ENCODE peak calls at places on chromosomes 12 and 14, in six cellular contexts. One of them, this sample, is unnamed.

GRCh38 chr12:112350593-112351592 is 31.3 kb downstream of the HECTD4 start:
- DNase-seq in astrocyte: peak; percentile 34
- DNase-seq in aorta: no peak
- DNase-seq in PC-3: no peak
- DNase-seq in heart right ventricle: no peak
- DNase-seq in IMR-90: no peak
- DNase-seq in this sample: no peak

GRCh38 chr12:101552277-101552676 is 42.5 kb upstream of the MYBPC1 start:
- DNase-seq in astrocyte: no peak
- DNase-seq in IMR-90: peak; percentile 65
- DNase-seq in PC-3: peak; percentile 20
- DNase-seq in aorta: no peak
- DNase-seq in heart right ventricle: no peak
- DNase-seq in this sample: no peak

GRCh38 chr14:53979141-53979673 is 22.6 kb upstream of the BMP4 start:
- DNase-seq in IMR-90: no peak
- DNase-seq in PC-3: no peak
- DNase-seq in astrocyte: peak; percentile 84
- DNase-seq in heart right ventricle: no peak
- DNase-seq in aorta: no peak
- DNase-seq in this sample: no peak

GRCh38 chr12:131862600-131862993 is 31.8 kb upstream of the ULK1 start:
- DNase-seq in PC-3: no peak
- DNase-seq in astrocyte: no peak
- DNase-seq in IMR-90: no peak
- DNase-seq in heart right ventricle: no peak
- DNase-seq in aorta: peak; percentile 28
- DNase-seq in this sample: no peak

GRCh38 chr14:56322531-56322930 is 204.3 kb downstream of the PELI2 start:
- DNase-seq in aorta: no peak
- DNase-seq in astrocyte: no peak
- DNase-seq in PC-3: no peak
- DNase-seq in heart right ventricle: no peak
- DNase-seq in IMR-90: peak; percentile 17
- DNase-seq in this sample: no peak

GRCh38 chr12:114689075-114689994 is 5.4 kb upstream of the TBX3 start:
- DNase-seq in heart right ventricle: no peak
- DNase-seq in IMR-90: no peak
- DNase-seq in astrocyte: no peak
- DNase-seq in aorta: no peak
- DNase-seq in PC-3: no peak
- DNase-seq in this sample: no peak

GRCh38 chr12:121495746-121496145 is 85.1 kb downstream of the KDM2B start:
- DNase-seq in aorta: no peak
- DNase-seq in astrocyte: no peak
- DNase-seq in PC-3: no peak
- DNase-seq in heart right ventricle: no peak
- DNase-seq in IMR-90: no peak
- DNase-seq in this sample: no peak

GRCh38 chr14:24849471-24849870 is 200.5 kb downstream of the STXBP6 start:
- DNase-seq in heart right ventricle: no peak
- DNase-seq in IMR-90: peak; percentile 75
- DNase-seq in PC-3: no peak
- DNase-seq in aorta: no peak
- DNase-seq in astrocyte: no peak
- DNase-seq in this sample: no peak

GRCh38 chr12:25269701-25270100 is 19.0 kb upstream of the KRAS start:
- DNase-seq in heart right ventricle: no peak
- DNase-seq in astrocyte: no peak
- DNase-seq in aorta: no peak
- DNase-seq in IMR-90: no peak
- DNase-seq in PC-3: no peak
- DNase-seq in this sample: no peak

GRCh38 chr12:114368685-114369084 is 37.3 kb downstream of the TBX5 start:
- DNase-seq in aorta: peak; percentile 55
- DNase-seq in IMR-90: no peak
- DNase-seq in astrocyte: no peak
- DNase-seq in PC-3: no peak
- DNase-seq in heart right ventricle: peak; percentile 12
- DNase-seq in this sample: no peak

GRCh38 chr12:81205394-81205793 is 127.5 kb downstream of the ACSS3 start:
- DNase-seq in heart right ventricle: no peak
- DNase-seq in astrocyte: no peak
- DNase-seq in IMR-90: no peak
- DNase-seq in PC-3: no peak
- DNase-seq in aorta: no peak
- DNase-seq in this sample: no peak

GRCh38 chr14:59427653-59428578 is 37.3 kb downstream of the GPR135 start:
- DNase-seq in PC-3: no peak
- DNase-seq in IMR-90: no peak
- DNase-seq in astrocyte: peak; percentile 39
- DNase-seq in aorta: peak; percentile 71
- DNase-seq in heart right ventricle: peak; percentile 77
- DNase-seq in this sample: no peak

GRCh38 chr14:101462726-101463565 is 98.3 kb upstream of the DIO3 start:
- DNase-seq in astrocyte: no peak
- DNase-seq in PC-3: peak; percentile 28
- DNase-seq in heart right ventricle: no peak
- DNase-seq in aorta: no peak
- DNase-seq in IMR-90: no peak
- DNase-seq in this sample: no peak

GRCh38 chr12:119036878-119037493 is 55.6 kb downstream of the SRRM4 start:
- DNase-seq in aorta: no peak
- DNase-seq in astrocyte: no peak
- DNase-seq in PC-3: peak; percentile 39
- DNase-seq in IMR-90: no peak
- DNase-seq in heart right ventricle: peak; percentile 6
- DNase-seq in this sample: no peak

GRCh38 chr12:21296751-21297406 is 37.8 kb downstream of the SLCO1A2 start:
- DNase-seq in aorta: no peak
- DNase-seq in IMR-90: peak; percentile 2
- DNase-seq in PC-3: peak; percentile 19
- DNase-seq in astrocyte: peak; percentile 1
- DNase-seq in heart right ventricle: no peak
- DNase-seq in this sample: peak; percentile 14

GRCh38 chr12:1881301-1881700 is 37.2 kb downstream of the CACNA2D4 start:
- DNase-seq in astrocyte: no peak
- DNase-seq in PC-3: no peak
- DNase-seq in aorta: no peak
- DNase-seq in IMR-90: no peak
- DNase-seq in heart right ventricle: no peak
- DNase-seq in this sample: no peak

GRCh38 chr12:121356657-121357056 is 4.4 kb upstream of the ANAPC5 start:
- DNase-seq in astrocyte: no peak
- DNase-seq in PC-3: no peak
- DNase-seq in heart right ventricle: no peak
- DNase-seq in IMR-90: no peak
- DNase-seq in aorta: no peak
- DNase-seq in this sample: no peak

GRCh38 chr14:95774265-95775160 is 60.6 kb upstream of the TCL1A start:
- DNase-seq in astrocyte: no peak
- DNase-seq in aorta: no peak
- DNase-seq in PC-3: peak; percentile 71
- DNase-seq in IMR-90: peak; percentile 44
- DNase-seq in heart right ventricle: peak; percentile 33
- DNase-seq in this sample: peak; percentile 41

GRCh38 chr12:71214511-71215285 is 56.9 kb upstream of the TSPAN8 start:
- DNase-seq in PC-3: no peak
- DNase-seq in IMR-90: no peak
- DNase-seq in heart right ventricle: no peak
- DNase-seq in aorta: no peak
- DNase-seq in astrocyte: peak; percentile 52
- DNase-seq in this sample: no peak

GRCh38 chr12:57237653-57237951 is 8.1 kb downstream of the SHMT2 start:
- DNase-seq in astrocyte: no peak
- DNase-seq in aorta: no peak
- DNase-seq in heart right ventricle: no peak
- DNase-seq in IMR-90: no peak
- DNase-seq in PC-3: peak; percentile 39
- DNase-seq in this sample: no peak

GRCh38 chr12:128795530-128796361 is 28.0 kb downstream of the SLC15A4 start:
- DNase-seq in IMR-90: no peak
- DNase-seq in aorta: no peak
- DNase-seq in heart right ventricle: no peak
- DNase-seq in PC-3: no peak
- DNase-seq in astrocyte: no peak
- DNase-seq in this sample: no peak

DNA sequence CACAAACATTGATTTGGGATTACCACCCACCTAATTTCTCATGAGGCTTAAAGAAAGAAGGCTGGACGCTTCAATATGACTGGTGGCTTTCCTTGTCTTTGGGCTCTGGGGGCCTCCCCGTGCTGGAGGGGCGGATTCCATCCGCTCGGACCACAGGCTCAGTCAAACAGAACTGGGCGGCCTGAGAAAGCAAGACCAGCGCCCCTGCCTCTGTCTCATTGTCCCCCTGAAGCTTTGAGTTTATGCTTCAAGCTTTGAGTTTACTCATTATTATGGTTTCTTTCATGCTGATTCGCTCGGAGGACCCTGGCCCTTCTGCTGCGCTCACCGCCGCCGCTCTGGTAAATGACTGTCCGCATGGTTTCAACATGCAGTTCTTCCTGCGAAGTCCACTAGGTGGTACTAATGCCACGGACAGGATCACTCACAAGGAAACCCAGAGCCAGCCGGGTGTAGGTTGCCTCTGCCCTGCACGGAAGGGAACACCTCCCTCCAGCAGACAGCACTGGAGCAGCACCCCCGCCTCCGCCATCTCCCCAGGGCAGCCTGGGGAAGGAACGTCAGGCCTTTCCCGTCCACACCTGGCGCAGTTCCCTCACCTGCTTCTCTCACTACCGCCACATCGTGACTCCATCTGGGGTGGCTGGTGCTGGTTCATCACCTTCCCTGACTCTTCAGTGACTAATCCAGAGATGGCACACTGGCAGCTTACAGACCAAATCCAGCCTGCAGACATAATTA is 13.2 kb upstream of the TIGAR start:
- DNase-seq in heart right ventricle: peak; percentile 70
- DNase-seq in IMR-90: peak; percentile 79
- DNase-seq in aorta: no peak
- DNase-seq in PC-3: peak; percentile 83
- DNase-seq in astrocyte: peak; percentile 65
- DNase-seq in this sample: no peak
- H3K27ac ChIP-seq in heart right ventricle: peak overlapping the region; percentile 29
- H3K27ac ChIP-seq in IMR-90: no peak overlapping the region
- H3K27ac ChIP-seq in aorta: no peak overlapping the region
- H3K27ac ChIP-seq in PC-3: no peak overlapping the region
- H3K27ac ChIP-seq in astrocyte: no peak overlapping the region
- H3K27ac ChIP-seq in this sample: no peak overlapping the region

GRCh38 chr12:48980953-48981756 is 3.0 kb downstream of the WNT1 start:
- DNase-seq in heart right ventricle: no peak
- DNase-seq in astrocyte: no peak
- DNase-seq in aorta: peak; percentile 60
- DNase-seq in IMR-90: peak; percentile 29
- DNase-seq in PC-3: no peak
- DNase-seq in this sample: peak; percentile 63

GRCh38 chr12:48980389-48980952 is 2.3 kb downstream of the WNT1 start:
- DNase-seq in heart right ventricle: no peak
- DNase-seq in astrocyte: no peak
- DNase-seq in PC-3: peak; percentile 16
- DNase-seq in IMR-90: no peak
- DNase-seq in aorta: no peak
- DNase-seq in this sample: peak; percentile 31

GRCh38 chr12:48978291-48978740 is at the start of gene WNT1:
- DNase-seq in heart right ventricle: no peak
- DNase-seq in IMR-90: no peak
- DNase-seq in PC-3: no peak
- DNase-seq in astrocyte: no peak
- DNase-seq in aorta: no peak
- DNase-seq in this sample: no peak

GRCh38 chr12:48978741-48979601 is 849 bp downstream of the WNT1 start:
- DNase-seq in heart right ventricle: no peak
- DNase-seq in astrocyte: no peak
- DNase-seq in PC-3: no peak
- DNase-seq in aorta: no peak
- DNase-seq in IMR-90: no peak
- DNase-seq in this sample: no peak

DNA sequence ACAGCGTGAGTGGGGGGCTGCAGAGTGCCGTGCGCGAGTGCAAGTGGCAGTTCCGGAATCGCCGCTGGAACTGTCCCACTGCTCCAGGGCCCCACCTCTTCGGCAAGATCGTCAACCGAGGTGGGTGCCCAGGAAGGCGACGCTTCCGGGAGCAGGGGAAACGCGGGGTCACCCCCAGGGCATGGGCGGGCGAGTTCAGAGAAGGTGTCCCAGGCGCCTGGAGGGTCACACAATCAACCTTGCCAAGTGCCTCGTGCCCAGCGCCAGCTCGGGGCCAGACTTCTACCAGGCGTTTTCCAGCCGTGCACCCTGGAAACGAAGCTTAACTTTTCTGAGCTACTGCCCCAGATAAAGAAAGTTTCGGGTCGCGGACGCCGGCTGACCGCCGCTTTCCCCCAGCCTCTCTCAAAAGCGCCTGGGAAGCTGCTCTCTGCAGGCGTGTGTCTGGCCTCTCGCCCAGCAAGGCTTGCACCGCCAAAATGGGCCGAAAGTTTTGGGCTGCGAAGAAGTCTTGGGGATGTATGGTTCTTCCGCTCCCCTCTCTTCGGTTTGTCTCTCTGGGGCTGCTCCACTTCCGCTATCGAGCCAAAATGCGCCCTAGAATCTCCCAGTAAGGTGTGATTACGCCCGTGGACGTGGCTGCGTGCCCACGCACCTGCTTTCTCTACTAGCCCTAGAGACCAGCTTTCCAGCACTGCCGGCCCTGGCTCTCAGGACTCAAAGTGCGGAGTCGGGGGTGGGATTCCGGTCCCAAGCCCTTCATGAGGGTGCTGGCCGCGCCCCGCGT is 1.7 kb downstream of the WNT1 start:
- DNase-seq in astrocyte: no peak
- DNase-seq in PC-3: no peak
- DNase-seq in heart right ventricle: no peak
- DNase-seq in aorta: peak; percentile 59
- DNase-seq in IMR-90: no peak
- DNase-seq in this sample: peak; percentile 41
- H3K4me3 ChIP-seq in astrocyte: no peak overlapping the region
- H3K4me3 ChIP-seq in PC-3: peak overlapping the region; percentile 67
- H3K4me3 ChIP-seq in heart right ventricle: peak overlapping the region; percentile 28
- H3K4me3 ChIP-seq in aorta: peak overlapping the region; percentile 8
- H3K4me3 ChIP-seq in IMR-90: no peak overlapping the region
- H3K4me3 ChIP-seq in this sample: peak overlapping the region; percentile 82

DNA sequence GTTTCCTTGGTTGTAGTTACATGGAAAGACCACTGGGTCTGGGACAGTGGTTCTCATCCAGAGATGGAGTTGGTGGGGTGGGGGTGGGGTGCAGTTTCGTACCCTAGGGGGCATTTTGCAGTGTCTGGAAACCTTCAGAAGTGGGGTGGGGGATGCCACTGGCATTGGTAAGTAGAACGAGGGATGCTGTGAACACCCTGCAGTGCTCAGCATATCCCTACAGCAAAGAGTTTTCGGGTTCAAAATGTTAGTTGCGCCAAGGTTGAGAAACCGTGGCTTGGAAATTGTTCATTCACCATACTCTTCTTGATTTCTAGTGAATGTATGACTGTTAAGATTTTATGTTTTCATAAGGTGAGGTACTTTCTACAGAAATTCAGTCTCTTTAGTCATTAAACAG is 28.7 kb downstream of the TRAF3 start:
- DNase-seq in PC-3: no peak
- DNase-seq in heart right ventricle: no peak
- DNase-seq in aorta: no peak
- DNase-seq in IMR-90: no peak
- DNase-seq in astrocyte: no peak
- DNase-seq in this sample: no peak
- H3K4me1 ChIP-seq in PC-3: peaks cover 6% of the 10 kb centered on the region
- H3K4me1 ChIP-seq in heart right ventricle: peaks cover 9% of the 10 kb centered on the region
- H3K4me1 ChIP-seq in aorta: no peaks in the 10 kb centered on the region
- H3K4me1 ChIP-seq in IMR-90: peaks cover 3% of the 10 kb centered on the region
- H3K4me1 ChIP-seq in astrocyte: peaks cover 13% of the 10 kb centered on the region
- H3K4me1 ChIP-seq in this sample: peaks cover 30% of the 10 kb centered on the region

GRCh38 chr12:82655751-82656150 is 31.0 kb upstream of the TMTC2 start:
- DNase-seq in PC-3: no peak
- DNase-seq in aorta: no peak
- DNase-seq in heart right ventricle: no peak
- DNase-seq in astrocyte: no peak
- DNase-seq in IMR-90: no peak
- DNase-seq in this sample: no peak
- H3K27ac ChIP-seq in PC-3: no peak overlapping the region
- H3K27ac ChIP-seq in aorta: no peak overlapping the region
- H3K27ac ChIP-seq in heart right ventricle: no peak overlapping the region
- H3K27ac ChIP-seq in astrocyte: no peak overlapping the region
- H3K27ac ChIP-seq in IMR-90: no peak overlapping the region
- H3K27ac ChIP-seq in this sample: no peak overlapping the region

This sample was measured in naive thymus-derived CD4-positive, alpha-beta T cell.